ENCODE peak calls at places on chromosomes 3 and 15, in five cellular contexts. One of them, this sample, is unnamed.

GRCh38 chr3:184540777-184541681 is 20.6 kb upstream of the EPHB3 start:
- DNase-seq in cardiac muscle cell: peak; percentile 37
- DNase-seq in HepG2: peak; percentile 56
- DNase-seq in IMR-90: peak; percentile 6
- DNase-seq in fibroblast of pulmonary artery: peak; percentile 44
- DNase-seq in this sample: peak; percentile 8

GRCh38 chr3:37161351-37161750 is 13.0 kb downstream of the LRRFIP2 start:
- DNase-seq in cardiac muscle cell: no peak
- DNase-seq in HepG2: no peak
- DNase-seq in IMR-90: peak; percentile 22
- DNase-seq in fibroblast of pulmonary artery: no peak
- DNase-seq in this sample: no peak

GRCh38 chr15:53918180-53919079 is 59.8 kb upstream of the UNC13C start:
- DNase-seq in cardiac muscle cell: no peak
- DNase-seq in HepG2: peak; percentile 27
- DNase-seq in IMR-90: no peak
- DNase-seq in fibroblast of pulmonary artery: no peak
- DNase-seq in this sample: no peak

GRCh38 chr15:77815015-77815414 is 182.3 kb upstream of the LINGO1 start:
- DNase-seq in cardiac muscle cell: no peak
- DNase-seq in HepG2: no peak
- DNase-seq in IMR-90: no peak
- DNase-seq in fibroblast of pulmonary artery: no peak
- DNase-seq in this sample: no peak

GRCh38 chr3:94083261-94083660 is 20.4 kb downstream of the NSUN3 start:
- DNase-seq in cardiac muscle cell: no peak
- DNase-seq in HepG2: peak; percentile 21
- DNase-seq in IMR-90: no peak
- DNase-seq in fibroblast of pulmonary artery: no peak
- DNase-seq in this sample: no peak

GRCh38 chr15:43484455-43484854 is 8.5 kb downstream of the TP53BP1 start:
- DNase-seq in cardiac muscle cell: peak; percentile 29
- DNase-seq in HepG2: no peak
- DNase-seq in IMR-90: no peak
- DNase-seq in fibroblast of pulmonary artery: peak; percentile 22
- DNase-seq in this sample: no peak

GRCh38 chr15:101128191-101128590 is 123.7 kb downstream of the CHSY1 start:
- DNase-seq in cardiac muscle cell: peak; percentile 95
- DNase-seq in HepG2: no peak
- DNase-seq in IMR-90: peak; percentile 99
- DNase-seq in fibroblast of pulmonary artery: peak; percentile 96
- DNase-seq in this sample: peak; percentile 98

GRCh38 chr15:77144028-77144427 is 73.1 kb upstream of the TSPAN3 start:
- DNase-seq in cardiac muscle cell: peak; percentile 78
- DNase-seq in HepG2: no peak
- DNase-seq in IMR-90: peak; percentile 59
- DNase-seq in fibroblast of pulmonary artery: peak; percentile 71
- DNase-seq in this sample: no peak

GRCh38 chr3:6860911-6861330 is at the start of gene GRM7:
- DNase-seq in cardiac muscle cell: no peak
- DNase-seq in HepG2: no peak
- DNase-seq in IMR-90: no peak
- DNase-seq in fibroblast of pulmonary artery: no peak
- DNase-seq in this sample: peak; percentile 65

GRCh38 chr3:29280675-29281264 is at the start of gene RBMS3:
- DNase-seq in cardiac muscle cell: peak; percentile 97
- DNase-seq in HepG2: no peak
- DNase-seq in IMR-90: peak; percentile 97
- DNase-seq in fibroblast of pulmonary artery: peak; percentile 98
- DNase-seq in this sample: peak; percentile 89

GRCh38 chr3:42340466-42340865 is 69.9 kb downstream of the LYZL4 start:
- DNase-seq in cardiac muscle cell: no peak
- DNase-seq in HepG2: no peak
- DNase-seq in IMR-90: no peak
- DNase-seq in fibroblast of pulmonary artery: no peak
- DNase-seq in this sample: no peak

GRCh38 chr3:45347329-45348000 is 40.9 kb upstream of the LARS2 start:
- DNase-seq in cardiac muscle cell: peak; percentile 12
- DNase-seq in HepG2: no peak
- DNase-seq in IMR-90: peak; percentile 18
- DNase-seq in fibroblast of pulmonary artery: peak; percentile 7
- DNase-seq in this sample: no peak

GRCh38 chr3:12896206-12896697 is 54.9 kb upstream of the RPL32 start:
- DNase-seq in cardiac muscle cell: peak; percentile 14
- DNase-seq in HepG2: no peak
- DNase-seq in IMR-90: peak; percentile 8
- DNase-seq in fibroblast of pulmonary artery: peak; percentile 23
- DNase-seq in this sample: no peak

GRCh38 chr15:22258402-22259150 is 178.2 kb downstream of the OR4M2 start:
- DNase-seq in cardiac muscle cell: no peak
- DNase-seq in HepG2: no peak
- DNase-seq in IMR-90: no peak
- DNase-seq in fibroblast of pulmonary artery: no peak
- DNase-seq in this sample: no peak

GRCh38 chr15:101244039-101244781 is 7.6 kb downstream of the CHSY1 start:
- DNase-seq in cardiac muscle cell: no peak
- DNase-seq in HepG2: peak; percentile 63
- DNase-seq in IMR-90: peak; percentile 60
- DNase-seq in fibroblast of pulmonary artery: no peak
- DNase-seq in this sample: no peak

GRCh38 chr3:101695779-101696372 is 9.4 kb upstream of the RPL24 start:
- DNase-seq in cardiac muscle cell: peak; percentile 68
- DNase-seq in HepG2: peak; percentile 67
- DNase-seq in IMR-90: peak; percentile 53
- DNase-seq in fibroblast of pulmonary artery: peak; percentile 74
- DNase-seq in this sample: no peak

GRCh38 chr15:31364301-31365031 is 37.8 kb downstream of the KLF13 start:
- DNase-seq in cardiac muscle cell: no peak
- DNase-seq in HepG2: no peak
- DNase-seq in IMR-90: no peak
- DNase-seq in fibroblast of pulmonary artery: no peak
- DNase-seq in this sample: no peak

GRCh38 chr3:58576716-58577115 is 475 bp downstream of the FAM107A start:
- DNase-seq in cardiac muscle cell: no peak
- DNase-seq in HepG2: no peak
- DNase-seq in IMR-90: no peak
- DNase-seq in fibroblast of pulmonary artery: no peak
- DNase-seq in this sample: no peak

GRCh38 chr3:153439780-153440179 is 277.8 kb downstream of the RAP2B start:
- DNase-seq in cardiac muscle cell: no peak
- DNase-seq in HepG2: peak; percentile 2
- DNase-seq in IMR-90: peak; percentile 8
- DNase-seq in fibroblast of pulmonary artery: no peak
- DNase-seq in this sample: no peak

GRCh38 chr3:127389415-127389814 is 101.6 kb upstream of the PRR20G start:
- DNase-seq in cardiac muscle cell: no peak
- DNase-seq in HepG2: no peak
- DNase-seq in IMR-90: no peak
- DNase-seq in fibroblast of pulmonary artery: no peak
- DNase-seq in this sample: no peak

GRCh38 chr15:70152070-70152480 is 54.4 kb upstream of the TLE3 start:
- DNase-seq in cardiac muscle cell: peak; percentile 68
- DNase-seq in HepG2: no peak
- DNase-seq in IMR-90: peak; percentile 18
- DNase-seq in fibroblast of pulmonary artery: peak; percentile 56
- DNase-seq in this sample: no peak

GRCh38 chr3:48426944-48427629 is 2.8 kb downstream of the PLXNB1 start:
- DNase-seq in cardiac muscle cell: no peak
- DNase-seq in HepG2: peak; percentile 78
- DNase-seq in IMR-90: no peak
- DNase-seq in fibroblast of pulmonary artery: no peak
- DNase-seq in this sample: no peak

GRCh38 chr15:96428742-96429141 is 98.2 kb downstream of the NR2F2 start:
- DNase-seq in cardiac muscle cell: peak; percentile 91
- DNase-seq in HepG2: no peak
- DNase-seq in IMR-90: peak; percentile 96
- DNase-seq in fibroblast of pulmonary artery: peak; percentile 92
- DNase-seq in this sample: peak; percentile 78

GRCh38 chr3:52068055-52068704 is 11.8 kb upstream of the DUSP7 start:
- DNase-seq in cardiac muscle cell: peak; percentile 36
- DNase-seq in HepG2: no peak
- DNase-seq in IMR-90: peak; percentile 61
- DNase-seq in fibroblast of pulmonary artery: no peak
- DNase-seq in this sample: no peak

GRCh38 chr3:186432944-186433732 is 71.1 kb upstream of the DGKG start:
- DNase-seq in cardiac muscle cell: no peak
- DNase-seq in HepG2: no peak
- DNase-seq in IMR-90: no peak
- DNase-seq in fibroblast of pulmonary artery: no peak
- DNase-seq in this sample: no peak

GRCh38 chr3:170907519-170908234 is 760 bp downstream of the EIF5A2 start:
- DNase-seq in cardiac muscle cell: peak; percentile 34
- DNase-seq in HepG2: peak; percentile 9
- DNase-seq in IMR-90: peak; percentile 11
- DNase-seq in fibroblast of pulmonary artery: peak; percentile 26
- DNase-seq in this sample: no peak
- TF ChIP-seq CTCF in cardiac muscle cell: no peak
- TF ChIP-seq CTCF in HepG2: no peak
- TF ChIP-seq CTCF in IMR-90: no peak
- TF ChIP-seq CTCF in fibroblast of pulmonary artery: no peak
- TF ChIP-seq CTCF in this sample: peak; percentile 7

DNA sequence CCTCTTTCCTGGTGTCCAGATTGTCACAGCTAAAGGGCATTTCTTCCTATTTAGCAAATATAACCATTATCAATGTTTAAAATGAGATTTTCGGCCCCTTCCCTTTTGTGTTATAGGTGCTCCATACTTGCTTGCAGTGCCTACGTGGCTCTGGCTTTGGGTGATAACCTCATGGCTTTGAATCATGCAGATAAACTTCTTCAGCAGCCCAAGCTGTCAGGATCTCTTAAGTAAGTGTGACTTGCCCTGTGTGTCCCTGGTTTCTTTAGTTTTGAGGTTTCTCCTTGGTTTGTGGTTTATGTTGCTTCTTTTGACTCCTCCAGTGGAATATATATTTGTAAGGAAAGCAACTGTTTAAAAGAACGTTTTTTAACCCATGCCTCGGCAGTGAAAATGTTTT is 58.5 kb upstream of the TRIM71 start:
- DNase-seq in cardiac muscle cell: no peak
- DNase-seq in HepG2: no peak
- DNase-seq in IMR-90: no peak
- DNase-seq in fibroblast of pulmonary artery: no peak
- DNase-seq in this sample: no peak
- H3K4me3 ChIP-seq in cardiac muscle cell: no peak overlapping the region
- H3K4me3 ChIP-seq in HepG2: no peak overlapping the region
- H3K4me3 ChIP-seq in IMR-90: no peak overlapping the region
- H3K4me3 ChIP-seq in fibroblast of pulmonary artery: no peak overlapping the region
- H3K4me3 ChIP-seq in this sample: no peak overlapping the region

GRCh38 chr3:169058681-169059080 is 604.8 kb downstream of the MECOM start:
- DNase-seq in cardiac muscle cell: no peak
- DNase-seq in HepG2: no peak
- DNase-seq in IMR-90: no peak
- DNase-seq in fibroblast of pulmonary artery: no peak
- DNase-seq in this sample: no peak

GRCh38 chr3:169060037-169060436 is 603.5 kb downstream of the MECOM start:
- DNase-seq in cardiac muscle cell: peak; percentile 20
- DNase-seq in HepG2: no peak
- DNase-seq in IMR-90: peak; percentile 13
- DNase-seq in fibroblast of pulmonary artery: peak; percentile 18
- DNase-seq in this sample: no peak
- TF ChIP-seq CTCF in cardiac muscle cell: no peak
- TF ChIP-seq CTCF in HepG2: no peak
- TF ChIP-seq CTCF in IMR-90: peak; percentile 37
- TF ChIP-seq CTCF in fibroblast of pulmonary artery: peak; percentile 10
- TF ChIP-seq CTCF in this sample: no peak

GRCh38 chr3:179391906-179392305 is 44.4 kb downstream of the MFN1 start:
- DNase-seq in cardiac muscle cell: no peak
- DNase-seq in HepG2: no peak
- DNase-seq in IMR-90: no peak
- DNase-seq in fibroblast of pulmonary artery: no peak
- DNase-seq in this sample: no peak
- H3K4me3 ChIP-seq in cardiac muscle cell: no peak overlapping the region
- H3K4me3 ChIP-seq in HepG2: no peak overlapping the region
- H3K4me3 ChIP-seq in IMR-90: no peak overlapping the region
- H3K4me3 ChIP-seq in fibroblast of pulmonary artery: no peak overlapping the region
- H3K4me3 ChIP-seq in this sample: no peak overlapping the region

DNA sequence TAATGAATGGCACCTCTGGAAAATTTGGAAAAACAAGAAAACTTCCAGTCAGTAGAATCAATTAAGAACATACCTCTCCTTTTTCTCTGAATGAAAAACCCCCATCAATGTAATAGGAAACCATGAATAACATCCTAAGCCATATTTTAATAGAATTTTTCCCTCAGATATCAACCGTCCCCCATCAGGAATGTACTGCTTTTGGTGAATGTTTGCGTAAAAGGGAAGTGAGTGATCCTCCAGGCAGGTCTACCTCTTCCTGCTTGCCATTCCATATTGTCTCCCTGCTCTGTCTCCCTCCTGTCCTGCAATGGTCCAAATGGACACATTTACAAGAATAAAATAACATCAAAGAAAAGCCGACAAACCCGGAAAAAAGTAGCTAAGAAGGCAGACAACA is 30.8 kb downstream of the LAMP3 start:
- DNase-seq in cardiac muscle cell: peak; percentile 70
- DNase-seq in HepG2: no peak
- DNase-seq in IMR-90: peak; percentile 73
- DNase-seq in fibroblast of pulmonary artery: peak; percentile 95
- DNase-seq in this sample: no peak
- TF ChIP-seq CTCF in cardiac muscle cell: no peak
- TF ChIP-seq CTCF in HepG2: no peak
- TF ChIP-seq CTCF in IMR-90: no peak
- TF ChIP-seq CTCF in fibroblast of pulmonary artery: no peak
- TF ChIP-seq CTCF in this sample: no peak

DNA sequence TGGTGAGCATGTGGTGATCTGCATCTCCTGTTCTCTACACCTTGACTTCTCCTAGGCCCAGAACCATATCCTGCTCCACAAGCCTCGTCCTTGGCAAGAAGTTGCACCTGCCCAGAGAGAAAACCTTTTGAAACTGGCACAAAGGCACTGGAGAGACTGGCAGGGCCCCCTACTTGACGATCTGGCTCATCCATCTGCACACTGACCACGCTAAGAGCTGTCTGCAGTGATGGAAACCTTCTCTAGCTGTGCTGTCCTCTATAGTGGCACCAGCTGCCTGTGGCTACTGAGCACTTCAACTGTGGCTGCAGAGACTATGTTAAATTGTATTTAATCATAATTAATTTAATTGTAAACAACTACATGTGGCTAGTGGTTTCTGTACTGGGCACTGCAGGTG is 26.2 kb upstream of the SRP14 start:
- DNase-seq in cardiac muscle cell: no peak
- DNase-seq in HepG2: no peak
- DNase-seq in IMR-90: no peak
- DNase-seq in fibroblast of pulmonary artery: no peak
- DNase-seq in this sample: no peak
- H3K4me3 ChIP-seq in cardiac muscle cell: no peak overlapping the region
- H3K4me3 ChIP-seq in HepG2: no peak overlapping the region
- H3K4me3 ChIP-seq in IMR-90: no peak overlapping the region
- H3K4me3 ChIP-seq in fibroblast of pulmonary artery: no peak overlapping the region
- H3K4me3 ChIP-seq in this sample: no peak overlapping the region

This sample was measured in astrocyte of the cerebellum.